ENCODE peak calls at places on chromosomes 6 and 20, in five cellular contexts. B, Q, K, D and L are unnamed samples. For H3K4me1, the result is how much of the 10 kb centered on the place peaks cover.

GRCh38 chr20:39623584-39624234 is 661.6 kb downstream of the DHX35 start:
- DNase-seq in D (no peak), K (no peak), B (no peak), Q (no peak), L (no peak)

GRCh38 chr6:167015302-167015701 is 16.1 kb downstream of the CEP43 start:
- DNase-seq in K (no peak), Q (no peak), D (no peak), B (no peak), L (no peak)

GRCh38 chr20:46036370-46036769 is 7.4 kb downstream of the SLC12A5 start:
- DNase-seq in K (no peak), B (no peak), Q (no peak), D (no peak), L (no peak)

GRCh38 chr6:169621311-169621710 is 80.5 kb downstream of the WDR27 start:
- DNase-seq in K (no peak), D (no peak), Q (no peak), B (no peak), L (no peak)

GRCh38 chr6:13462380-13463326 is 24.7 kb downstream of the GFOD1 start:
- DNase-seq in K (no peak), D (no peak), B (no peak), Q (no peak), L (no peak)

GRCh38 chr20:53208110-53208908 is 236.2 kb downstream of the TSHZ2 start:
- DNase-seq in Q (no peak), B (no peak), D (no peak), K (peak), L (no peak)

GRCh38 chr6:7554533-7555275 is 13.2 kb downstream of the DSP start:
- DNase-seq in B (no peak), D (no peak), K (no peak), Q (no peak), L (no peak)

GRCh38 chr6:156718647-156719394 is 58.4 kb upstream of the ARID1B start:
- DNase-seq in K (no peak), B (peak), Q (peak), D (peak), L (no peak)

GRCh38 chr20:5887386-5887785 is 62.9 kb downstream of the TRMT6 start:
- DNase-seq in B (no peak), Q (no peak), K (no peak), D (no peak), L (no peak)

GRCh38 chr6:136334465-136334846 is 44.8 kb upstream of the BCLAF1 start:
- DNase-seq in B (no peak), D (no peak), K (no peak), Q (no peak), L (no peak)

GRCh38 chr20:63092660-63093215 is 86.0 kb upstream of the BHLHE23 start:
- DNase-seq in B (no peak), Q (no peak), K (no peak), D (no peak), L (peak)

GRCh38 chr6:75800133-75800532 is 51.1 kb downstream of the MYO6 start:
- DNase-seq in Q (no peak), K (no peak), D (no peak), B (no peak), L (no peak)

GRCh38 chr20:63847374-63848002 is 13.8 kb upstream of the ABHD16B start:
- DNase-seq in B (no peak), K (no peak), D (no peak), Q (no peak), L (no peak)

GRCh38 chr20:56091635-56092180 is 86.4 kb upstream of the CBLN4 start:
- DNase-seq in K (no peak), B (no peak), D (no peak), Q (no peak), L (no peak)

GRCh38 chr6:137824502-137824879 is 42.6 kb upstream of the TNFAIP3 start:
- DNase-seq in K (no peak), D (no peak), B (no peak), Q (no peak), L (no peak)

GRCh38 chr6:130853555-130854183 is 26.5 kb downstream of the SMLR1 start:
- DNase-seq in Q (no peak), K (no peak), D (peak), B (no peak), L (no peak)
- H3K4me1 ChIP-seq in Q (under half), K (under half), D (under half), B (under half), L (under half)

GRCh38 chr6:56538851-56539250 is 103.8 kb downstream of the DST start:
- DNase-seq in D (no peak), B (no peak), Q (no peak), K (no peak), L (no peak)
- H3K27ac ChIP-seq in D (no peak), B (peak), Q (peak), K (no peak), L (peak)

GRCh38 chr6:24933868-24934401 is 1.8 kb downstream of the RIPOR2 start:
- DNase-seq in B (no peak), Q (peak), D (no peak), K (no peak), L (peak)

GRCh38 chr6:24933266-24933665 is 2.5 kb downstream of the RIPOR2 start:
- DNase-seq in B (no peak), K (no peak), Q (no peak), D (no peak), L (no peak)

GRCh38 chr6:24931296-24931695 is 4.5 kb downstream of the RIPOR2 start:
- DNase-seq in D (peak), Q (no peak), K (no peak), B (no peak), L (no peak)

GRCh38 chr6:24931752-24932691 is 3.7 kb downstream of the RIPOR2 start:
- DNase-seq in K (no peak), B (no peak), Q (no peak), D (peak), L (no peak)

DNA sequence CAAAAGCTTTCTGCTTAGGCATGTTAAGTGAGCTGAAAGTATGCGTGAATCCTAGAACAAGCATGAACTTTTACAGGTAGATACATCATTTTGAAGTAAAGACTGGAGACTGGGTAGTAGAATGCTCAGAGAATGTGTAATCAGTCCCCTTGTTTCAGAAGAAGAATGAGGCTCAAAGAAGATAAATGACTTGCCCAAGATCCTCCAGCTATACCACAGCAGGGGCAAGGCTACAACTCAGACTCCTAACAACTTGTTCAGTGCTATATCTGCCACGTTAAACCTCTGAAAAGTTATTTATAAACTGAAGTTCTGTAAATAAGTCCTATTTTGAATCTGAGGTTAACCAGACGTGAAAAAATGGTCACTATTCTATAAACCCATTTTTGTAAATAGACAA is 2.9 kb downstream of the RIPOR2 start:
- DNase-seq in B (no peak), K (no peak), D (no peak), Q (no peak), L (no peak)
- H3K4me1 ChIP-seq in B (under half), K (under half), D (under half), Q (under half), L (under half)

DNA sequence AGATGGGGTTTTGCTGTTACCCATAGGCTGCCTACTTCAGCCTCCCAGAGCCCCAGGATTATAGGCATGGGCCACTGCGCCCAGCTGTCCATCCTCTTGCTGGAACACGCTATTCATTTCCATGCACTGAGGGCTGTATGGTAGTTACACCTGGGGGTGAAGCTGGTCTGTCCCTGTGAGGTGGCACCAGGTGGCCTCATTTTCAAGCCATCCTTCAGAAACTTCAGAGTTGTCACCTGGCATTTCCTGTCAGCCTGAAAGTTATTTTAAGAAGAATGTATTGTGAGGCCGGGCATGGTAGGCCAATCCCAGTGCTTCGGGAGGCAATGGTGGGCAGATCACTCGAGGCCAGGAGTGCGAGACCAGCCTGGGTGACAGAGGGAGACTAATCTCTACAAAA is 147.6 kb downstream of the DTNBP1 start:
- DNase-seq in K (no peak), Q (no peak), D (no peak), B (no peak), L (no peak)
- H3K27ac ChIP-seq in K (no peak), Q (no peak), D (no peak), B (no peak), L (no peak)

GRCh38 chr6:32627249-32627648 is 10.0 kb upstream of the HLA-DQA1 start:
- DNase-seq in B (no peak), D (no peak), K (no peak), Q (no peak), L (no peak)

GRCh38 chr6:32622545-32623401 is 14.4 kb upstream of the HLA-DQA1 start:
- DNase-seq in K (peak), Q (no peak), D (peak), B (no peak), L (peak)

GRCh38 chr6:32623693-32624092 is 13.5 kb upstream of the HLA-DQA1 start:
- DNase-seq in D (no peak), B (no peak), K (no peak), Q (no peak), L (no peak)

GRCh38 chr6:32625137-32625536 is 12.1 kb upstream of the HLA-DQA1 start:
- DNase-seq in Q (no peak), B (no peak), D (no peak), K (no peak), L (no peak)

GRCh38 chr6:32624565-32624964 is 12.6 kb upstream of the HLA-DQA1 start:
- DNase-seq in D (no peak), Q (no peak), B (no peak), K (no peak), L (no peak)
- H3K4me1 ChIP-seq in D (under half), Q (under half), B (under half), K (under half), L (under half)